ENCODE peak calls at places on chromosomes 16 and 17, in five cellular contexts. Y, T, O, J and I are unnamed samples. For H3K27me3, the result is how much of the 10 kb centered on the place peaks cover.

GRCh38 chr17:51260960-51261958 is 913 bp downstream of the UTP18 start:
- DNase-seq in Y (peak), T (peak), O (peak), J (peak), I (peak)

GRCh38 chr17:77827461-77827968 is 131.0 kb upstream of the TNRC6C start:
- DNase-seq in Y (peak), T (no peak), O (no peak), J (no peak), I (no peak)

GRCh38 chr17:33639103-33639991 is 346.3 kb upstream of the ASIC2 start:
- DNase-seq in Y (no peak), T (no peak), O (no peak), J (no peak), I (no peak)

GRCh38 chr17:61464121-61464905 is 12.1 kb downstream of the TBX4 start:
- DNase-seq in Y (peak), T (no peak), O (no peak), J (no peak), I (no peak)

GRCh38 chr17:51795401-51795800 is 363.1 kb downstream of the CA10 start:
- DNase-seq in Y (no peak), T (no peak), O (no peak), J (no peak), I (no peak)

GRCh38 chr17:28958820-28959455 is 7.6 kb upstream of the PHF12 start:
- DNase-seq in Y (no peak), T (no peak), O (no peak), J (no peak), I (no peak)

GRCh38 chr16:6023449-6023848 is 925.9 kb upstream of the EEF2KMT start:
- DNase-seq in Y (no peak), T (no peak), O (no peak), J (no peak), I (no peak)

GRCh38 chr17:50290074-50290702 is 15.9 kb downstream of the TMEM92 start:
- DNase-seq in Y (peak), T (no peak), O (peak), J (peak), I (no peak)

GRCh38 chr17:46143827-46144236 is 49.4 kb downstream of the KANSL1 start:
- DNase-seq in Y (no peak), T (no peak), O (no peak), J (no peak), I (no peak)

GRCh38 chr17:17552351-17553216 is 38.9 kb downstream of the PEMT start:
- DNase-seq in Y (no peak), T (no peak), O (no peak), J (no peak), I (no peak)

GRCh38 chr17:13047016-13047415 is 29.2 kb upstream of the ELAC2 start:
- DNase-seq in Y (no peak), T (no peak), O (no peak), J (no peak), I (no peak)
- H3K27me3 ChIP-seq in Y (under half), T (under half), O (under half), J (under half), I (under half)

DNA sequence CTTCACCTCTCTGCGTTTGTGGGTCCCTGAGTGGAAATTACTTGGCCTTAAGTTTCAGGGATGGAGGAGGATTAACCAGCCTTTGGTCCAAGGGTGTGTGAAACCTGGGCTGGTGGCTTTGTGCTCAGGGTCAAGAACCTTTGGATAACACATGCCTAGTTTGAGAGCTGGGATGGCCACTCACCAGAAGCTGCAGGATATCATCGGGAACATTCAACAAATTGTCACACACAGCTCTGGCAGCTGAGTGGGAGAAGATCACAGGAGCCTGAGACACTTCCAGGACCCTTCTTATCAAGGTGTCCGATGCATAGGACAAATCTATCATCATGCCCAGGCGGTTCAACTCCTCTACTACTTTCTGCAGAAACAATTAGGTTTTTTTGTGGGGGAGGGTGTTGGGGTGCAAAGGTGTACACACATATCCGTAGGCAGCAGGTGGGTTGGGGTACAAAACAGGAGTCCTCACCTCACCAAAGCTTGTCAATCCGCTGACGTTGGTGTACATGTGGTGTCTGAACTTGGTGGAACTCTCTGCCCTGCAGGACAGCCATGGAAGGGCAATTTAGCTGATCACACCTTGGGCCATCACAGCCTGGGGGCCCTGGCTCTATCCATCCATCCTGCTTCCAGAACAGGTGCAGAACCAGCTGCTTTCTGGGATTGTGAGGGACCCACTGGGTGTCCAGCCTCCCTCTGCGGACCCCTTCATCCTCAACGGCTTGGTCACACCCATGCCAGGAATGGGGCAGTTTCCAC is 2.7 kb downstream of the DPEP3 start:
- DNase-seq in Y (no peak), T (no peak), O (no peak), J (no peak), I (no peak)
- H3K27me3 ChIP-seq in Y (under half), T (under half), O (under half), J (under half), I (under half)

GRCh38 chr17:66847704-66848103 is 12.8 kb downstream of the CACNG5 start:
- DNase-seq in Y (no peak), T (no peak), O (no peak), J (no peak), I (no peak)

GRCh38 chr17:66849136-66849655 is 14.3 kb downstream of the CACNG5 start:
- DNase-seq in Y (no peak), T (no peak), O (no peak), J (no peak), I (no peak)

GRCh38 chr17:66850692-66851091 is 15.8 kb downstream of the CACNG5 start:
- DNase-seq in Y (no peak), T (no peak), O (no peak), J (no peak), I (no peak)

GRCh38 chr17:66848496-66848895 is 13.6 kb downstream of the CACNG5 start:
- DNase-seq in Y (no peak), T (no peak), O (no peak), J (no peak), I (no peak)

DNA sequence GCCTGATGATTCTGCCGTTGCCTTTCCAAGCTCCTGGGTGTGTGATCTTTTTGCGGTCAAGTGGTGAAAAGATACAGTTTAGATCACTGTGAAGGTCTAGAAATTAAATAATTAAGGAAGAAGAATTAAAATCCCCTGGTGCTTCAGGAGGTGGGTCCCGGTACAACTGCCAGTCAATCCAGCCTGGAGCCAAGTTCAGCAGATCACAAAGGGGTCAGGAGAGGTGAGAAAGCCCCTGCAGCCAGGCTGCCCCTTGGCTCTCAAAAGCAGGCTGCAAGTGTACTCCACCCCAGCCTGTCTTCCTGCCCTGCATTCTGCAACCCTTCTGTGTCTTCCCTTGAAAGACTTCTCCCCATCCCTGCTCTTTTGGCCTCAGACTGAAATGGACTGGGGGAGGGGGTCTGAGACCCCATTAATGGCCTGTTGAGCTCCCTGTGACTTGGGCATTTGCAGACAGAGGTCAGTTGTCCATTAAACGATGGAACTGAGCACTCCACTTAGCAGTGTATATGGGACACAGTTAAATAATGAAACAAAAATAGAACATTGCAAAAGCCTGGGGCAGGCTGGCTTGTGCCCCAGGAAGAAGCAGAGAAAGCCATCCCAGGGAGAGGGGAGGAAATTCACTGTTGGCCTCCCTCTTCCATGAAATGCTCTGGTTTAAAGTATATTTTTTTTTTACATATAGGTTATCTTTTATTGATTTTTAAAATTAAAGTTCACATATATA is 15.1 kb downstream of the CACNG5 start:
- DNase-seq in Y (no peak), T (no peak), O (no peak), J (no peak), I (no peak)
- H3K27me3 ChIP-seq in Y (under half), T (under half), O (under half), J (under half), I (under half)

GRCh38 chr16:46922239-46922638 is 38.1 kb downstream of the GPT2 start:
- DNase-seq in Y (no peak), T (no peak), O (no peak), J (no peak), I (no peak)

GRCh38 chr16:46918905-46919792 is 35.0 kb downstream of the GPT2 start:
- DNase-seq in Y (no peak), T (no peak), O (peak), J (no peak), I (no peak)

GRCh38 chr16:46923513-46924295 is 39.5 kb downstream of the GPT2 start:
- DNase-seq in Y (no peak), T (no peak), O (no peak), J (no peak), I (no peak)

GRCh38 chr16:46918400-46918799 is 34.2 kb downstream of the GPT2 start:
- DNase-seq in Y (no peak), T (no peak), O (no peak), J (no peak), I (no peak)

GRCh38 chr16:46920402-46921068 is 36.4 kb downstream of the GPT2 start:
- DNase-seq in Y (peak), T (no peak), O (no peak), J (no peak), I (no peak)
- H3K27me3 ChIP-seq in Y (under half), T (under half), O (under half), J (under half), I (under half)

GRCh38 chr17:79322216-79323123 is 247.8 kb downstream of the ENGASE start:
- DNase-seq in Y (no peak), T (no peak), O (no peak), J (no peak), I (no peak)

GRCh38 chr17:79326814-79327213 is 252.2 kb downstream of the ENGASE start:
- DNase-seq in Y (no peak), T (no peak), O (no peak), J (no peak), I (no peak)

GRCh38 chr17:79323556-79323955 is 248.9 kb downstream of the ENGASE start:
- DNase-seq in Y (no peak), T (no peak), O (no peak), J (no peak), I (no peak)

GRCh38 chr17:79324219-79324618 is 249.6 kb downstream of the ENGASE start:
- DNase-seq in Y (no peak), T (no peak), O (no peak), J (no peak), I (no peak)

DNA sequence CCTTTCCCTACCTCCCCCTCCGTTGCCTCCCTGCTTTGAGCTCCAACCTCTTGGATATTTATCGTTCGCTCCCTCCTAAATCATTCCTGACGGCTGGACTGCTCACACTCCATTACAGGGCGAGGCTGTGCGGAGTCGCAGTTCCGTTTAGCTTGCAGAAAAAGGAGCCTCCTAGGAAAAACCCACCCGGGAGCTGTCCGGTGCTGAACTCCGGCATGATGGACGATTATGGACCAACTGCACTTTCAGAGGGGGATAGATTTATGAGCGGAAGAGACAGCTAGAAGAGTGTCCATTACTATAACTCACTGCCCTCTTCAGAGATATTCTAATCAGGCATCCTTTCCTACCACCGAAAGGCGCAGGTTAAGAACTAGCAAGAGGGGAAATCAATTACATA is 251.1 kb downstream of the ENGASE start:
- DNase-seq in Y (no peak), T (no peak), O (no peak), J (peak), I (no peak)
- H3K27me3 ChIP-seq in Y (under half), T (under half), O (half or more), J (under half), I (under half)

GRCh38 chr17:81957691-81958432 is 3.1 kb downstream of the NOTUM start:
- DNase-seq in Y (no peak), T (no peak), O (no peak), J (no peak), I (no peak)
- H3K27me3 ChIP-seq in Y (under half), T (under half), O (half or more), J (under half), I (under half)

GRCh38 chr16:89545044-89545830 is 15.2 kb upstream of the RPL13 start:
- DNase-seq in Y (no peak), T (no peak), O (no peak), J (no peak), I (no peak)

GRCh38 chr16:89545831-89546574 is 14.5 kb upstream of the RPL13 start:
- DNase-seq in Y (peak), T (no peak), O (no peak), J (no peak), I (no peak)

GRCh38 chr16:89547860-89548259 is 12.6 kb upstream of the RPL13 start:
- DNase-seq in Y (no peak), T (no peak), O (no peak), J (no peak), I (no peak)

GRCh38 chr16:89547291-89547690 is 13.2 kb upstream of the RPL13 start:
- DNase-seq in Y (no peak), T (no peak), O (no peak), J (no peak), I (no peak)

GRCh38 chr16:89546781-89547180 is 13.7 kb upstream of the RPL13 start:
- DNase-seq in Y (no peak), T (no peak), O (no peak), J (no peak), I (no peak)
- H3K27me3 ChIP-seq in Y (under half), T (under half), O (under half), J (under half), I (under half)

GRCh38 chr16:2324296-2324859 is 16.1 kb downstream of the ABCA3 start:
- DNase-seq in Y (peak), T (no peak), O (no peak), J (no peak), I (no peak)
- H3K27me3 ChIP-seq in Y (under half), T (under half), O (under half), J (under half), I (under half)

DNA sequence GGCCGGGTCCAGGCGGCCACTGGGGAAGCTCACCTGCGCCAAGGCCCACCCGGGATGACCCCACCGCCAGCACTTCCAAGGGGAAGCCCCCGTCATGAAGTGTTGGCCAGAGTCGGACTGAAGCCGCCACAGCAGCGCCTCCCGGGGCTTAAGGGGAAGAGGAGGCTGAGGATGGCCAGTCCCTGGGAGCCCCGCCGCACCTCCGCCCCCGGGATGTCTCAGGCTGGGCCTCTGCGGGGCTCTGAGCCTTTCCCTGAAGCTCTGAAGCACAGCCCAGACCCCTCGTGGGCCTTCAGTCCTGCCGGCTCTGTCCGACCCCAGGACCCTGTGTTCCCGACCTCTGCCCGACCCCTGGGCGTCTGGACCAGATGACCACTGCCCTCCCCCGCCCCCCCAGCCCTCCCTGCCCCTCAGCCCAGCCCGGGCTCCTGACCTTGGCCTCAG is 42.8 kb upstream of the ACSF3 start:
- DNase-seq in Y (peak), T (no peak), O (no peak), J (no peak), I (no peak)
- H3K27me3 ChIP-seq in Y (half or more), T (under half), O (half or more), J (half or more), I (under half)

DNA sequence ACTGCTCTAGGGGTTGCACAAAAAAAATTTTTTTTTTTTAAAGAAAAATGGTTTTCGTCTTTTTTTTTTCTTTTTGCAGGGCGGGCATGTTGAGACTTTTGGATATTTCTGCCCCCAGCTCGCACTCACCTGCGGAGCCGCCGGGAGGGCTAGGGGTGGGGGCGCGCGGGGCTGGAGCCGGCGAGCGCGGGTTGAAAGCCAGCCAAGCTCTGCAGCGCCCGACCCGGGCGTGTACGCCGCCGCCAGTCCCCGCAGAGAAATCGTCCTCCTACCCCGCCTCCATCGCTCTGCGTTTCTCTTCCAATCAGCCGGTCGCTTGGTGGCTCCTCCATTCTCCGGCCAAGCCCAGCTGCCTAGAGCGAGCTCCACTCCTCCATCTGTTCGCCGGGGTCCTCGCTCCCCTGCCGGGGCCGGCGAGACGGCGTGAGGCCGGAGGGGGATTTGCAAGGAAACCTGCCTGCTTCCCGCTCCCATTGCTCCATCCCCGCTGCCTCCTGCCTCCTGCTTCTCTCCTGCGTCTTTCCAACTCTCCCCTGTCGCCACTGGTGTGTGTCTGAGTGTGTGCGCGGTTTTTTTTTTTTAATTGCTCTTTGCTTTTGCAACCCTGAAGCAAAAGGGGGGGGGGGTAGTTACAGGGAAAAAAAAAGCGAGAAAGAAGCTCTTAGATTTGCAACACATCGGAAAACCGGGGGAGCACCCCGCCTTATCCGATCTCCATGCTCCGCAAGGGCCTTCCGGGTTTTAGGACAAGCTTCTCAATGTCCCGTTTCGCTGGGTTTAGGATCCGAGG is 1.8 kb upstream of the UBTF start:
- DNase-seq in Y (peak), T (peak), O (peak), J (peak), I (peak)
- H3K27me3 ChIP-seq in Y (under half), T (under half), O (under half), J (under half), I (under half)